ENCODE peak calls at places on chromosomes 2 and 18, in six cellular contexts. Z is HCT116, A is GM23248, X is SK-N-SH, Y is PC-3, I is neural progenitor cell. E is an unnamed sample.

GRCh38 chr18:54260376-54261072 is 8.8 kb upstream of the POLI start:
- DNase-seq in Z (no peak), A (peak), X (no peak), Y (peak), I (no peak), E (no peak)

GRCh38 chr2:231184319-231184718 is 14.1 kb upstream of the ARMC9 start:
- DNase-seq in Z (no peak), A (no peak), X (no peak), Y (no peak), I (no peak), E (no peak)

GRCh38 chr2:215619022-215619958 is 183.4 kb upstream of the FN1 start:
- DNase-seq in Z (peak), A (peak), X (peak), Y (peak), I (peak), E (no peak)

GRCh38 chr2:135843671-135844070 is 6.7 kb upstream of the LCT start:
- DNase-seq in Z (no peak), A (peak), X (no peak), Y (peak), I (no peak), E (no peak)

GRCh38 chr2:11930211-11930761 is 183.9 kb downstream of the LPIN1 start:
- DNase-seq in Z (no peak), A (no peak), X (peak), Y (no peak), I (no peak), E (no peak)

GRCh38 chr2:110872521-110872920 is 140.1 kb downstream of the ACOXL start:
- DNase-seq in Z (no peak), A (no peak), X (no peak), Y (no peak), I (no peak), E (peak)

GRCh38 chr2:1625281-1626001 is 118.9 kb downstream of the PXDN start:
- DNase-seq in Z (peak), A (peak), X (peak), Y (peak), I (peak), E (no peak)

GRCh38 chr18:62524443-62525200 is 1.8 kb downstream of the ZCCHC2 start:
- DNase-seq in Z (no peak), A (peak), X (peak), Y (peak), I (peak), E (peak)

GRCh38 chr2:207511851-207512250 is 17.9 kb upstream of the CREB1 start:
- DNase-seq in Z (no peak), A (no peak), X (no peak), Y (peak), I (no peak), E (no peak)

GRCh38 chr2:172038604-172039003 is 38.9 kb downstream of the METAP1D start:
- DNase-seq in Z (no peak), A (peak), X (no peak), Y (peak), I (no peak), E (no peak)

GRCh38 chr2:96109931-96110511 is 6.3 kb downstream of the ADRA2B start:
- DNase-seq in Z (no peak), A (no peak), X (no peak), Y (no peak), I (no peak), E (no peak)

GRCh38 chr2:102053096-102053495 is 61.3 kb downstream of the IL1R2 start:
- DNase-seq in Z (no peak), A (no peak), X (no peak), Y (no peak), I (no peak), E (no peak)

GRCh38 chr2:9637330-9637729 is 6.5 kb upstream of the YWHAQ start:
- DNase-seq in Z (peak), A (peak), X (no peak), Y (peak), I (peak), E (no peak)

GRCh38 chr2:60958800-60959199 is 58.7 kb upstream of the PEX13 start:
- DNase-seq in Z (no peak), A (peak), X (no peak), Y (peak), I (no peak), E (no peak)

GRCh38 chr2:40127147-40127546 is 324.7 kb downstream of the SLC8A1 start:
- DNase-seq in Z (no peak), A (no peak), X (no peak), Y (no peak), I (no peak), E (no peak)

GRCh38 chr2:181588546-181588945 is 68.4 kb downstream of the CERKL start:
- DNase-seq in Z (no peak), A (no peak), X (no peak), Y (no peak), I (no peak), E (no peak)

GRCh38 chr2:178204987-178205386 is 10.7 kb downstream of the OSBPL6 start:
- DNase-seq in Z (no peak), A (no peak), X (no peak), Y (no peak), I (no peak), E (no peak)

GRCh38 chr2:20633794-20634259 is 17.1 kb downstream of the HS1BP3 start:
- DNase-seq in Z (no peak), A (no peak), X (no peak), Y (no peak), I (no peak), E (peak)

GRCh38 chr18:32550958-32551357 is 80.3 kb upstream of the GAREM1 start:
- DNase-seq in Z (peak), A (no peak), X (no peak), Y (no peak), I (peak), E (no peak)

GRCh38 chr2:202015035-202015345 is 18.7 kb upstream of the FZD7 start:
- DNase-seq in Z (no peak), A (no peak), X (no peak), Y (no peak), I (no peak), E (no peak)
- H3K4me2 ChIP-seq in Z (no peak), A (no peak), X (peak), Y (peak), I (no peak), E (no peak)

GRCh38 chr18:48816554-48816953 is 134.2 kb downstream of the SMAD7 start:
- DNase-seq in Z (no peak), A (no peak), X (no peak), Y (no peak), I (no peak), E (no peak)
- TF ChIP-seq EZH2phosphoT487 in Z (no peak), A (no peak), X (no peak), Y (no peak), I (no peak), E (no peak)

GRCh38 chr2:196830701-196831100 is 21.5 kb upstream of the C2orf66 start:
- DNase-seq in Z (no peak), A (no peak), X (no peak), Y (no peak), I (peak), E (no peak)
- H3K9ac ChIP-seq in Z (no peak), A (no peak), X (no peak), Y (no peak), I (no peak), E (no peak)

GRCh38 chr2:232521098-232521497 is 910 bp downstream of the PRSS56 start:
- DNase-seq in Z (no peak), A (no peak), X (no peak), Y (no peak), I (no peak), E (no peak)

GRCh38 chr2:232523682-232524597 is 2.0 kb upstream of the CHRND start:
- DNase-seq in Z (no peak), A (peak), X (peak), Y (peak), I (peak), E (no peak)

GRCh38 chr2:232522855-232523681 is 2.9 kb downstream of the PRSS56 start:
- DNase-seq in Z (no peak), A (no peak), X (no peak), Y (no peak), I (no peak), E (no peak)

GRCh38 chr2:232521524-232521923 is 1.3 kb downstream of the PRSS56 start:
- DNase-seq in Z (no peak), A (no peak), X (no peak), Y (no peak), I (no peak), E (no peak)

GRCh38 chr2:232522014-232522854 is 2.0 kb downstream of the PRSS56 start:
- DNase-seq in Z (no peak), A (peak), X (peak), Y (peak), I (peak), E (peak)
- H3K4me2 ChIP-seq in Z (peak), A (no peak), X (peak), Y (no peak), I (peak), E (peak)

GRCh38 chr2:241777167-241777685 is 604 bp downstream of the GAL3ST2 start:
- DNase-seq in Z (no peak), A (no peak), X (peak), Y (no peak), I (no peak), E (no peak)
- TF ChIP-seq EZH2phosphoT487 in Z (no peak), A (no peak), X (no peak), Y (no peak), I (no peak), E (no peak)

GRCh38 chr2:157764386-157764785 is 111.7 kb downstream of the ACVR1 start:
- DNase-seq in Z (no peak), A (no peak), X (no peak), Y (no peak), I (no peak), E (no peak)
- H3K9ac ChIP-seq in Z (no peak), A (no peak), X (no peak), Y (no peak), I (no peak), E (no peak)

DNA sequence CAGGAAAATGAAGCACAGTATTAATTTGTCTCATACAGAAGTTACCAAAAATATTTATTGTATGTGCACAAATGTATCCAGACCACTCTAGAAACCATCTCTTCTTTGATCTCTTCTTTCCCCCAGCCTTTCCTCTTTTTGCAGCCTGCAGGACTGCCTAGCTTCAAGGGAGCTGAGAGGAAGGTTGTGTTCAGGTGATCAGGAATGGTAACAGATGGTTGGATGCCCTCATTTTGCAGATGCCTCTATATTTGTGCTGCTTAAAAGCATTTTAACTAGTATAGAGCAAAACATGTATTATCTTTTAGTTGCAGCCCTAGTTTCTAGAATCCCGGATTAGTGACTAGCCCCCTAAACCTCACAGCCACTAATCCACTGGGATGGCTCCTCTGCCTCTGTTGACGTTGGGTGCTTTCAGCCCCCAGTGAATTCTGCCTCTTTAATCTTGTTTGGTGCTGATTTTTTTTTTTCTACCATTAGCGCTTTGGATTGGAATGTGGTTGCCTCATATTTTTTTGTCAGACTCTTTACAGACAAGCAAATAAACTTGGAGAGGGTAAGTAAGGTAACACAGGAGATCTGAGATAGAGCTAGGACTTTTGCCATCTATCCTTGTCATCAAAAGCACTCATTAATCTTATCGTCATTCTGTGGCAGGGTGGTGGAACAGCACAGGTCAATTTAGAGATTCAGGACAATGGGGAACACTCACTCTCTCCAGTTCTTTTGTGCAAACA is 103.8 kb upstream of the NDUFV2 start:
- DNase-seq in Z (no peak), A (peak), X (no peak), Y (no peak), I (peak), E (no peak)
- H3K4me2 ChIP-seq in Z (no peak), A (peak), X (no peak), Y (no peak), I (peak), E (no peak)

GRCh38 chr18:78642561-78643398 is 336.8 kb upstream of the SALL3 start:
- DNase-seq in Z (no peak), A (no peak), X (no peak), Y (no peak), I (peak), E (no peak)
- TF ChIP-seq EZH2phosphoT487 in Z (no peak), A (no peak), X (no peak), Y (no peak), I (no peak), E (no peak)